ENCODE peak calls at places on chromosome 5, in seven cellular contexts. T is pancreas, G is AG09309, U is gastrocnemius medialis, F is mucosa of descending colon, M is fibroblast of pulmonary artery, Z is brain microvascular endothelial cell. X is an unnamed sample.

GRCh38 chr5:9712506-9713285 is 82.5 kb upstream of the TAS2R1 start:
- DNase-seq in U (no peak), M (peak; percentile 23), Z (peak; percentile 64), F (no peak), G (peak; percentile 76), T (no peak), X (peak; percentile 62)

GRCh38 chr5:144198386-144198785 is 27.7 kb downstream of the KCTD16 start:
- DNase-seq in G (no peak), T (no peak), M (no peak), F (no peak), U (no peak), Z (no peak), X (peak; percentile 48)

GRCh38 chr5:100249870-100250269 is 285.3 kb upstream of the FAM174A start:
- DNase-seq in G (no peak), M (no peak), U (no peak), Z (no peak), T (no peak), F (no peak), X (no peak)

GRCh38 chr5:161507591-161507990 is 38.9 kb downstream of the GABRB2 start:
- DNase-seq in T (no peak), F (no peak), U (no peak), Z (no peak), M (no peak), G (no peak), X (no peak)

GRCh38 chr5:65893749-65894430 is 32.5 kb upstream of the ERBIN start:
- DNase-seq in U (no peak), F (no peak), M (no peak), T (no peak), G (no peak), Z (no peak), X (no peak)

GRCh38 chr5:122492675-122493074 is 180.6 kb downstream of the SNCAIP start:
- DNase-seq in G (no peak), U (no peak), F (no peak), Z (peak; percentile 14), T (no peak), M (peak; percentile 21), X (no peak)

GRCh38 chr5:23631283-23632045 is 124.1 kb downstream of the PRDM9 start:
- DNase-seq in T (no peak), M (peak; percentile 95), U (peak; percentile 15), G (no peak), Z (peak; percentile 2), F (no peak), X (peak; percentile 54)

GRCh38 chr5:176788091-176788490 is 22.3 kb upstream of the UNC5A start:
- DNase-seq in F (no peak), G (no peak), T (no peak), M (no peak), U (no peak), Z (no peak), X (no peak)

GRCh38 chr5:94702729-94703128 is 84.3 kb downstream of the SLF1 start:
- DNase-seq in M (no peak), F (no peak), G (no peak), Z (no peak), T (no peak), U (no peak), X (no peak)

DNA sequence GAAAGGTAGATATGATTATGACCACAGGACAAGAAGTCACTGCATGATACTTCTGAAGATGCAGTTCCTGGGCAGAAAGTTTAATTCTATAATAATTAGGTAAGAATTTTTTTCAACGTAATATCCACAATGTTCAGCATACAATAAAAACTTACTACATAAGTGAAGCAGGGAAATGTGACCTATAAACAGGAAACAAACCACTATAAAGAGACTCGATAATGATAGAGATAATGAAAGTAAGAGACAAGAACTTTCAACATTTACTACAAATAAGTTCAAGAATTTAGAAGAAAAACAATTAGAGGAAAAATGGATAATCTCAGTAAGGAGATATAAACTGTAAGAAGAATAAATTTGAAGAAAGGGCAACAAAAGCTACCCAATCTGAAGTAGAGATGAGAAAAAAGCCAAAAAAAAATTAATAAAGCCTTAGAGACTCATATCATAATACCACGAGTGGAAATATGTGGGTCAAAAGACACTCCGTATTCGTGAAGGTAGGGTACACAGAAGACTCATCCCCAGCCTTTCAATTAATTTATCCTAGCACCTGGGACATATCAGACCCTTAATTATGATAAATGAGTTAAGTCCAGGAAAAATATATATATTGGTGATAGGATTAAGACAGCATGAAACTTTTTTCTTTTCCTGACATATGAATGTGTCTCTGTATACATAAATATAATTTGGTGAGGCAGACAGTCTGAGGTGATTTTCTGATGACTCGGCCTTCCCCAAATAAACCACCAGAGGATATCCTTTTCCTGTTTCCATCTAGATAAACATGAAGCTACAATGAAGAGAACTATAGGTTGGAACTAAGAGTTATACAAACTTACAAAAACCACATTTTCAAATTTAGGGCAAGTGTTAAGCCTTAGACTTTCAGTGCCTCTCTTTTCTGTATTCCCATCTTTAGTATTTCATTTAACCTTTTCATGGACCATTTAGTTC is 120.4 kb downstream of the RAPGEF6 start:
- DNase-seq in F (no peak), G (no peak), T (no peak), Z (peak; percentile 16), M (no peak), U (no peak), X (no peak)
- TF ChIP-seq CTCF in F (no peak), G (peak; percentile 20), T (no peak), Z (peak; percentile 31), M (peak; percentile 21), U (peak; percentile 16), X (peak; percentile 17)

DNA sequence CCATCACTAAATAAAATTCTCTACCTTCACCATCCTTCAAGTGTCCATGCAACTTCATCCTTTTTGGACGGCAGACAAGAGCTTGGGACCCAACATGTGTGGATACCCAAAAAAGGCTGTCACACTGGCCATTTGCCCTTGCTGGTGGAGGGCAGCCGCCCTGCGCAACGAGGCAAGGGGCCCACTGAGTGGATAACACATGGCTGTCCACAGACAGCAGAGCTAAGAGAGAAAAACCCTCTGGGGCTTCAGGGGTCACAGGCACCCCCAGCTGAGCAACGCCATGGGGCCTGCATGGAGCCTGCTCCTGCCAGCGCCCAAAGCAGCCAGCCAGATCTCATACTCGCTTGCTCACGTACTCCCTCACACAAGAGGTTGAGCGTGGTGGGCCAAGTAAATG is 205.9 kb upstream of the NREP start:
- DNase-seq in T (no peak), G (no peak), U (no peak), Z (no peak), F (no peak), M (no peak), X (no peak)
- H3K4me3 ChIP-seq in T (no peak overlapping the region), G (no peak overlapping the region), U (no peak overlapping the region), Z (no peak overlapping the region), F (no peak overlapping the region), M (no peak overlapping the region), X (no peak overlapping the region)

GRCh38 chr5:61748651-61749050 is 416.6 kb downstream of the ZSWIM6 start:
- DNase-seq in T (no peak), F (no peak), G (no peak), M (no peak), Z (no peak), U (no peak), X (no peak)
- TF ChIP-seq CTCF in T (no peak), F (no peak), G (no peak), M (no peak), Z (no peak), U (no peak), X (no peak)

GRCh38 chr5:77168187-77168883 is 42.1 kb upstream of the PDE8B start:
- DNase-seq in M (peak; percentile 56), G (peak; percentile 13), U (peak; percentile 47), F (peak; percentile 33), T (peak; percentile 70), Z (peak; percentile 56), X (no peak)
- H3K4me3 ChIP-seq in M (no peak overlapping the region), G (no peak overlapping the region), U (no peak overlapping the region), F (no peak overlapping the region), T (no peak overlapping the region), Z (no peak overlapping the region), X (no peak overlapping the region)